ENCODE peak calls at places on chromosomes 5 and 9, in nine cellular contexts. G is astrocyte of the spinal cord; A is cardiac fibroblast; C is AG09309; D is fibroblast of mammary gland; I is AG04450; Z is heart right ventricle; O is GM23338; L is CD8-positive, alpha-beta T cell. B is an unnamed sample.

GRCh38 chr9:127968717-127969383 is 11.9 kb downstream of the EEIG1 start:
- DNase-seq in G (peak), A (peak), C (peak), D (peak), I (peak), Z (peak), O (no peak), L (no peak), B (peak)

GRCh38 chr5:134446938-134447337 is 35.3 kb upstream of the CDKN2AIPNL start:
- DNase-seq in G (no peak), A (peak), C (no peak), D (no peak), I (no peak), Z (no peak), O (peak), L (no peak), B (no peak)

GRCh38 chr5:132439521-132440206 is 50.9 kb downstream of the IRF1 start:
- DNase-seq in G (peak), A (peak), C (peak), D (peak), I (peak), Z (peak), O (no peak), L (no peak), B (no peak)

GRCh38 chr9:127397722-127398647 is 1.0 kb downstream of the SLC2A8 start:
- DNase-seq in G (peak), A (peak), C (no peak), D (peak), I (no peak), Z (peak), O (peak), L (peak), B (peak)

GRCh38 chr5:147826351-147826750 is 5.1 kb downstream of the SPINK1 start:
- DNase-seq in G (no peak), A (no peak), C (no peak), D (no peak), I (no peak), Z (no peak), O (no peak), L (no peak), B (peak)

GRCh38 chr5:32679218-32679617 is 31.9 kb upstream of the NPR3 start:
- DNase-seq in G (no peak), A (no peak), C (no peak), D (peak), I (no peak), Z (no peak), O (no peak), L (no peak), B (no peak)

GRCh38 chr9:109797509-109797908 is 17.5 kb downstream of the PALM2AKAP2 start:
- DNase-seq in G (no peak), A (no peak), C (no peak), D (no peak), I (no peak), Z (no peak), O (no peak), L (no peak), B (no peak)

GRCh38 chr5:33997331-33997983 is 10.4 kb downstream of the AMACR start:
- DNase-seq in G (peak), A (peak), C (peak), D (peak), I (peak), Z (no peak), O (peak), L (peak), B (peak)

GRCh38 chr9:94932647-94933415 is 206.3 kb downstream of the AOPEP start:
- DNase-seq in G (no peak), A (no peak), C (no peak), D (no peak), I (no peak), Z (no peak), O (no peak), L (no peak), B (no peak)

GRCh38 chr9:132350861-132351315 is 3.9 kb downstream of the SETX start:
- DNase-seq in G (peak), A (peak), C (no peak), D (peak), I (no peak), Z (no peak), O (no peak), L (no peak), B (no peak)

GRCh38 chr5:146342882-146343865 is 4.5 kb downstream of the POU4F3 start:
- DNase-seq in G (no peak), A (no peak), C (no peak), D (no peak), I (no peak), Z (no peak), O (peak), L (no peak), B (no peak)

GRCh38 chr5:14851067-14851422 is 20.5 kb downstream of the ANKH start:
- DNase-seq in G (no peak), A (no peak), C (no peak), D (no peak), I (no peak), Z (no peak), O (no peak), L (no peak), B (no peak)

GRCh38 chr9:99748251-99748650 is 73.4 kb upstream of the NR4A3 start:
- DNase-seq in G (no peak), A (peak), C (no peak), D (peak), I (no peak), Z (no peak), O (no peak), L (no peak), B (no peak)

DNA sequence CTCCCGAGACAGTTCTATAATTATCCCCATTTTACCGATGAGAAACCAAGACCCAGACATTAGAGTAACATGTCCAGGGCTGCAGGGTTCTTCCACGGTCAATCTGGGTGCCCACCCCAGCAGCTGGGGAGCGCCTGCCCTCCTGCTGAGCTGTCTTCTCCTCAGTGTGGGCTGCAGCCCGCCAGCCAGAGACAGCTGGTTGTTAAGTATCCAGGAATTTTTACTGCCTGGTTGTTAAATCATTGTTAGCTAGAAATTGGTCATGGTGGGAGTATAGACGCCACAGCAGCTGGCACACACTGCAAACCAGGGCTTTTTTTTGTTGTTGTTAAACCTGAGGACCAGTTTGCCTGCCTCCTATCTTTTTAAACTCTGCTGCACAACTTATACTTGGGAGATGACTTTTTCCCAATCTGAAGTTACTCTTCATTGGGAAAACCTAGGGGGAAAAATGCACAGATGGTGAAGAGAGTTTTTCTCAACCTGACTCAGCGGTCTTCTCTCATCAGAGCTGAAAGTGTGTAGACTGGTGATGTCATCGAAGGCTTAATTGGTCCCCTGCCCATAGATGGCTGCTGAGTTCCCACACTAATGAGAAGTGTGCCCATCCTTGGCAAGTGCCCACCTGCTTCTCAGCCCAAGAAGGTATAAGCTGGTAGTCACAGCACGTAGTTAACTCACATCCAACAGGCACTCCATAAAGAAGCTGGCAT is 208.6 kb downstream of the DRD1 start:
- DNase-seq in G (peak), A (no peak), C (peak), D (no peak), I (no peak), Z (no peak), O (no peak), L (no peak), B (no peak)
- H3K4me3 ChIP-seq in G (no peak), A (no peak), C (no peak), D (no peak), I (no peak), Z (no peak), O (no peak), L (no peak), B (no peak)

DNA sequence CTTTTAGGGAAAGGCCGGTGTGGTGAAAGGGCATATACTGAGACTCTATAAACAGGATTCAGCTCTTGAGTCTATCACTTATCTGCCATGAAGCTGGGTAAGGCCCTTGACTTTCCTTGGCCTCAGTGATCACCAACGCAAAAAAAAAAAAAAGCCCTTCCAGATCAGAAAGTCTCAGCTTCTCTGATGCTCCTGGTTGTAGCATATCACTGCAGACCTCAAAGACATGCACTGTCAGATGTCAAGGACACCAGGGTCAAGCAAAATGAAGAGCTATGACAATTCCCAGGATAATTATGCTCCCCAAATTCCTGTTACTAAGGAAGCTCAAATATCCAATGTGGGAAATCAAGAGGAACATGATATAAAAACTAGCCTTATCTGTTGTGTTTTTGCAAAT is 68.3 kb upstream of the IFNE start:
- DNase-seq in G (no peak), A (no peak), C (no peak), D (no peak), I (no peak), Z (no peak), O (no peak), L (no peak), B (no peak)
- H3K4me3 ChIP-seq in G (no peak), A (no peak), C (no peak), D (no peak), I (no peak), Z (no peak), O (no peak), L (no peak), B (no peak)

GRCh38 chr9:74887981-74888370 is 255 bp upstream of the TRPM6 start:
- DNase-seq in G (no peak), A (peak), C (no peak), D (no peak), I (no peak), Z (no peak), O (no peak), L (no peak), B (no peak)

DNA sequence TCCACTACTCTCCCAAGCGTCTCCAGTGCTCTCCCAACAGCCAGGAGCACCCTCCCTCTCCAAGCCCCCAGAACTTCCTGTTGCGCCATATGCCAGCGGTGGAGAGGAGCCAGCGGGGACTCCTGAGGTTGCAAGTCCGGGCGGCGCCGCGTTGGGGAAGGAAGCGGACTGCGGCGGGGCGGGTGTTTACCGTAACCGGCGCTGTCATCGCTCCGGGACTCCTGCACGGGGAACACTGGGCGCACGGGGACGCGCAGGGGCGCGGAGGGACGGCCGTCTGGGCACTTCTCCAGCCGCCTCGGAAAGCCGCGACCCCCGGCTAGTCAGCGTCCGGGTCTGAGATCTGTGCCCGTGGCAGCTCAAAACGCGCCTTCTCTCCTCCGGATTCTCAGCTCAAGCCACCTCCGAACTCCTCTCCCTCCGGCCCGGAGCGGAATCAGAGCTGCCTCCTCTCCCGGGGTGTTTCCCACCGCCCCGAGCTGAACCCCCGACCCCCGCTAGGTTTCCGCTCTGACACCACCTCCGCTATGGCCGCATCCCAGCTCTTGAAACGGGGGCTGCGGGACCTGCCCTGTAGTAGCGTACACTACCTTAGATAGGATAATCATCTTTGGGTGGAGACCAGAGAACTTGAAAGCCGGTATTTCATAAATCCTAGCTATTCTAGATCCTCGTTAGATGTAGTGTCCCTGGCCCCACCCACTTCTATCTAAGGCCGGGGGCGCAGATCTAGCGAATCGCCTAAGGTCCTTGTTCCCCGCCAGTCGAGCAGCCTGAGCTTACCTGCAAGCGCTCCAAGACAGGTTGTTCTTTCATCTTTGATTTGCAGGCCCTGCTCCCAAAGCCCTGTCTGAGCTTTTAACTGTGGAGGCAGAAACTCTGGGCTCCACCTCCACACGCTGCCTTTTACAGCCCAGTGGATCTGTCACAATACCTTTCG is at the start of gene TRPM6:
- DNase-seq in G (peak), A (peak), C (peak), D (peak), I (peak), Z (peak), O (peak), L (peak), B (peak)
- H3K4me3 ChIP-seq in G (peak), A (peak), C (peak), D (peak), I (peak), Z (no peak), O (peak), L (peak), B (peak)

GRCh38 chr5:115166744-115167393 is 2.8 kb downstream of the TRIM36 start:
- DNase-seq in G (no peak), A (no peak), C (no peak), D (no peak), I (no peak), Z (no peak), O (no peak), L (no peak), B (no peak)

GRCh38 chr5:115170128-115170923 is 618 bp upstream of the TRIM36 start:
- DNase-seq in G (no peak), A (no peak), C (no peak), D (peak), I (no peak), Z (no peak), O (peak), L (no peak), B (peak)

GRCh38 chr5:115169392-115170127 is at the start of gene TRIM36:
- DNase-seq in G (peak), A (peak), C (peak), D (peak), I (peak), Z (peak), O (peak), L (peak), B (peak)

GRCh38 chr5:115170924-115171510 is 1.3 kb upstream of the TRIM36 start:
- DNase-seq in G (no peak), A (no peak), C (no peak), D (no peak), I (no peak), Z (no peak), O (peak), L (no peak), B (no peak)

GRCh38 chr5:115168829-115169391 is 798 bp downstream of the TRIM36 start:
- DNase-seq in G (no peak), A (no peak), C (no peak), D (no peak), I (no peak), Z (no peak), O (peak), L (no peak), B (peak)
- H3K4me3 ChIP-seq in G (peak), A (peak), C (peak), D (peak), I (peak), Z (peak), O (peak), L (peak), B (peak)

GRCh38 chr9:69411246-69411645 is 86.2 kb downstream of the ENTREP1 start:
- DNase-seq in G (no peak), A (no peak), C (no peak), D (no peak), I (no peak), Z (no peak), O (no peak), L (no peak), B (no peak)

GRCh38 chr9:69411931-69412740 is 87.1 kb downstream of the ENTREP1 start:
- DNase-seq in G (no peak), A (no peak), C (no peak), D (no peak), I (no peak), Z (no peak), O (peak), L (no peak), B (no peak)

DNA sequence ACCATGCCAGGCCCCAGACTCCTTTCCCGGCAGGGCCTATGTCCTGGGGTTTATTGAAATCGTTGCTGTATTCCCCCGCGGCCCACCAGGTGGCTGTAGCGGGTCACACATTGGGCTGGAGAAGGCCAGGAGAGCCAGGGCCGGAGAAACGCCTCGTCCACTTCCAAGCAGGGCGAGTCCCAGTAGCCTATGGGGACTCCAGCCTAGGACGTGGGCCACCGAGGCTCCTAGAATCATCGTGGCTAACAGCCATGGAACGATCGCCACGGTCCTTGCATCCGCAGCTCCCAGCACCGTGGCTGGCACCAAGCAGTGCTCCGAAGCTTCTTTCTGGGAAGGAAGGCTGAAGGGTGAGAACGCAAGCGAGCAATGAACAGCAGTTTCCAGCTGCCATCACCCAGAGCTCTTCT is 87.7 kb downstream of the ENTREP1 start:
- DNase-seq in G (peak), A (peak), C (peak), D (peak), I (peak), Z (peak), O (peak), L (no peak), B (peak)
- H3K4me3 ChIP-seq in G (no peak), A (peak), C (no peak), D (peak), I (peak), Z (no peak), O (no peak), L (no peak), B (no peak)

B was measured in body of pancreas.